ENCODE peak calls at places on chromosomes 5 and 9, in seven cellular contexts. T, L, Y, X, Q, U and N are unnamed samples.

GRCh38 chr5:143194206-143194605 is 209.3 kb downstream of the NR3C1 start:
- DNase-seq in T (no peak), L (peak), Y (no peak), X (no peak), Q (no peak), U (no peak), N (peak)

GRCh38 chr9:124450241-124450924 is at the start of gene ADGRD2:
- DNase-seq in T (no peak), L (peak), Y (peak), X (no peak), Q (peak), U (no peak), N (peak)

GRCh38 chr9:122005597-122005996 is 87.5 kb downstream of the TTLL11 start:
- DNase-seq in T (no peak), L (peak), Y (no peak), X (no peak), Q (no peak), U (no peak), N (peak)

GRCh38 chr9:90447773-90448172 is 194.9 kb downstream of the DIRAS2 start:
- DNase-seq in T (no peak), L (no peak), Y (no peak), X (no peak), Q (no peak), U (no peak), N (no peak)

GRCh38 chr5:151740336-151740942 is 18.0 kb downstream of the ATOX1 start:
- DNase-seq in T (peak), L (peak), Y (peak), X (peak), Q (peak), U (peak), N (peak)

GRCh38 chr5:137622850-137623249 is 113.0 kb downstream of the KLHL3 start:
- DNase-seq in T (no peak), L (no peak), Y (peak), X (no peak), Q (peak), U (no peak), N (peak)

GRCh38 chr5:132776077-132776931 is 735 bp downstream of the SEPTIN8 start:
- DNase-seq in T (peak), L (peak), Y (peak), X (no peak), Q (peak), U (no peak), N (peak)

GRCh38 chr5:181205735-181206401 is 872 bp upstream of the TRIM7 start:
- DNase-seq in T (no peak), L (no peak), Y (no peak), X (no peak), Q (no peak), U (no peak), N (no peak)

GRCh38 chr5:30930736-30931135 is 262.8 kb upstream of the CDH6 start:
- DNase-seq in T (no peak), L (peak), Y (no peak), X (no peak), Q (no peak), U (no peak), N (peak)

GRCh38 chr5:31583129-31583528 is 51.0 kb downstream of the C5orf22 start:
- DNase-seq in T (no peak), L (no peak), Y (no peak), X (no peak), Q (no peak), U (no peak), N (no peak)

GRCh38 chr5:74112372-74112875 is 486.4 kb downstream of the ARHGEF28 start:
- DNase-seq in T (no peak), L (no peak), Y (no peak), X (no peak), Q (no peak), U (no peak), N (no peak)

GRCh38 chr5:16899171-16899570 is 36.9 kb downstream of the MYO10 start:
- DNase-seq in T (no peak), L (no peak), Y (no peak), X (no peak), Q (no peak), U (no peak), N (no peak)

GRCh38 chr5:177468329-177469058 is 4.9 kb downstream of the DBN1 start:
- DNase-seq in T (no peak), L (peak), Y (no peak), X (no peak), Q (no peak), U (no peak), N (peak)

GRCh38 chr9:19976226-19976625 is 187.4 kb upstream of the SLC24A2 start:
- DNase-seq in T (no peak), L (peak), Y (no peak), X (no peak), Q (no peak), U (peak), N (no peak)

GRCh38 chr9:27261517-27262211 is 35.3 kb downstream of the EQTN start:
- DNase-seq in T (no peak), L (peak), Y (no peak), X (no peak), Q (no peak), U (no peak), N (no peak)

GRCh38 chr9:132061526-132061925 is 18.1 kb downstream of the MED27 start:
- DNase-seq in T (no peak), L (no peak), Y (no peak), X (no peak), Q (no peak), U (no peak), N (no peak)

DNA sequence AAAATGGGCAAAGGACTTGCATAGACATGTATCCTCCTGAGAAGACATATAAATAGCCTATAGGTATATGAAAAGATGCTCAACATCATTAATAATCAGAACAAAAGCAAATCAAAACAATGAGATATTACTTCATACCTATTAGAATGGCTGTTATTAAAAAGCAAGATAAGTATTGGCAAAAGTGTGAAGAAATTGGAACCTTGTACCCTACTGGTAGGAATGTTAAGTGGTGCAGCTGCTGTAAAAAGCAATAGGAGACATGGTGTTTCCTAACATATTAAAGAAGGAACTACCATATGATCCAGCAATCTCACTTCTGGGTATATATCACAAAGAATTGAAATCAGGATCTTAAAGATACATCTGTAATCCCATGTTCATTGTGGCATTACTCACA is 69.8 kb upstream of the PRR16 start:
- DNase-seq in T (no peak), L (no peak), Y (no peak), X (no peak), Q (no peak), U (no peak), N (no peak)
- TF ChIP-seq CTCF in T (no peak), L (peak), Y (no peak), X (no peak), Q (no peak), U (no peak), N (no peak)

GRCh38 chr5:68320094-68320986 is 104.8 kb downstream of the PIK3R1 start:
- DNase-seq in T (no peak), L (no peak), Y (no peak), X (no peak), Q (no peak), U (no peak), N (no peak)
- H3K4me3 ChIP-seq in T (no peak), L (no peak), Y (no peak), X (no peak), Q (no peak), U (no peak), N (no peak)

GRCh38 chr5:53481887-53482716 is 1.7 kb downstream of the FST start:
- DNase-seq in T (peak), L (peak), Y (peak), X (peak), Q (peak), U (peak), N (peak)
- TF ChIP-seq CTCF in T (no peak), L (peak), Y (no peak), X (peak), Q (peak), U (no peak), N (peak)

GRCh38 chr5:140633081-140633471 is at the start of gene CD14:
- DNase-seq in T (peak), L (peak), Y (no peak), X (no peak), Q (peak), U (no peak), N (peak)

GRCh38 chr5:140631063-140631462 is 1.9 kb downstream of the CD14 start:
- DNase-seq in T (no peak), L (no peak), Y (no peak), X (no peak), Q (no peak), U (no peak), N (no peak)

GRCh38 chr5:140630296-140630695 is 2.7 kb downstream of the CD14 start:
- DNase-seq in T (no peak), L (peak), Y (no peak), X (no peak), Q (no peak), U (no peak), N (no peak)

GRCh38 chr5:140632366-140633080 is 452 bp downstream of the CD14 start:
- DNase-seq in T (peak), L (peak), Y (peak), X (peak), Q (peak), U (no peak), N (peak)

DNA sequence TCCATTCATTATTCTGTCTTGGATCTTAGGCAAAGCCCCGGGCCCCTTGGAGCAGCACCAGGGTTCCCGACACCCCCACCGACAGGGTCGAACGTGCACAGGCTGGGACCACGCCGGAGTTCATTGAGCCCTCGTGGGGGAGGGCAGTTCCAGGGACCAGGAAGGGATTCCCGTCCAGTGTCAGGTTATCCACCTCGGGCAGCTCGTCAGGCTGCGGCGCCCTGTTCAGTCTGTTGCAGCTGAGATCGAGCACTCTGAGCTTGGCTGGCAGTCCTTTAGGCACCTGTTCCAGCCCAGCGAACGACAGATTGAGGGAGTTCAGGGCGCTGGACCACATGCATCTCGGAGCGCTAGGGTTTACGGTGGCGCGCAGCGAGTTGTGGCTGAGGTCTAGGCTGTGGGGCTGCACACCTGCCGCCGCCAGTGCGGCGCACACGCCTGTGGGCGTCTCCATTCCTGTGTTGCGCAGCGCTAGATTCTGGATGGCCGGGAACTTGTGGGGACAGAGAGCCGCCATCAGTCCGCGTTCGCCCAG is 1.1 kb downstream of the CD14 start:
- DNase-seq in T (peak), L (no peak), Y (no peak), X (no peak), Q (peak), U (no peak), N (no peak)
- H3K4me3 ChIP-seq in T (peak), L (peak), Y (peak), X (peak), Q (peak), U (no peak), N (peak)

GRCh38 chr5:149999359-149999758 is 1.1 kb downstream of the TIGD6 start:
- DNase-seq in T (no peak), L (no peak), Y (no peak), X (no peak), Q (no peak), U (no peak), N (peak)
- TF ChIP-seq CTCF in T (no peak), L (no peak), Y (no peak), X (no peak), Q (no peak), U (no peak), N (no peak)

GRCh38 chr5:149993471-149993870 is 7.0 kb downstream of the TIGD6 start:
- DNase-seq in T (no peak), L (no peak), Y (no peak), X (no peak), Q (no peak), U (no peak), N (peak)
- H3K4me3 ChIP-seq in T (no peak), L (no peak), Y (no peak), X (no peak), Q (no peak), U (no peak), N (no peak)

GRCh38 chr5:129125819-129126218 is 31.3 kb downstream of the ISOC1 start:
- DNase-seq in T (no peak), L (no peak), Y (no peak), X (no peak), Q (no peak), U (no peak), N (no peak)
- TF ChIP-seq CTCF in T (no peak), L (no peak), Y (no peak), X (no peak), Q (no peak), U (peak), N (no peak)

GRCh38 chr9:682633-683508 is 158.6 kb upstream of the DMRT1 start:
- DNase-seq in T (no peak), L (peak), Y (no peak), X (no peak), Q (peak), U (no peak), N (peak)
- H3K4me3 ChIP-seq in T (no peak), L (no peak), Y (no peak), X (no peak), Q (no peak), U (no peak), N (no peak)

GRCh38 chr9:96218821-96219614 is 83.0 kb downstream of the HSD17B3 start:
- DNase-seq in T (no peak), L (no peak), Y (no peak), X (no peak), Q (no peak), U (no peak), N (no peak)

GRCh38 chr9:96219615-96220257 is 82.2 kb downstream of the HSD17B3 start:
- DNase-seq in T (peak), L (peak), Y (no peak), X (peak), Q (peak), U (peak), N (peak)

GRCh38 chr9:96217358-96217755 is 84.6 kb downstream of the HSD17B3 start:
- DNase-seq in T (peak), L (no peak), Y (no peak), X (no peak), Q (peak), U (no peak), N (peak)

GRCh38 chr9:96217756-96218693 is 84.0 kb downstream of the HSD17B3 start:
- DNase-seq in T (peak), L (peak), Y (peak), X (peak), Q (peak), U (peak), N (peak)

GRCh38 chr9:96222132-96222531 is 79.8 kb downstream of the HSD17B3 start:
- DNase-seq in T (no peak), L (peak), Y (no peak), X (no peak), Q (no peak), U (peak), N (no peak)
- TF ChIP-seq CTCF in T (peak), L (peak), Y (no peak), X (peak), Q (peak), U (peak), N (peak)

GRCh38 chr5:139276426-139276825 is 17.1 kb upstream of the MATR3 start:
- DNase-seq in T (no peak), L (no peak), Y (peak), X (no peak), Q (no peak), U (no peak), N (no peak)
- H3K4me3 ChIP-seq in T (no peak), L (no peak), Y (no peak), X (no peak), Q (no peak), U (peak), N (no peak)